ENCODE peak calls at places on chromosome 15, in seven cellular contexts. F is glutamatergic neuron, S is M059J, E is germinal center, M is WTC11, D is T-helper 17 cell, B is NCI-H1436. P is an unnamed sample.

GRCh38 chr15:58743161-58743502 is 6.4 kb downstream of the ADAM10 start:
- DNase-seq in F (no peak), S (no peak), E (no peak), M (no peak), D (no peak), B (no peak), P (no peak)

GRCh38 chr15:67839358-67839928 is 402 bp downstream of the RNU6-1 start:
- DNase-seq in F (no peak), S (peak), E (no peak), M (no peak), D (no peak), B (no peak), P (peak)

GRCh38 chr15:89067751-89068150 is 20.5 kb upstream of the ABHD2 start:
- DNase-seq in F (no peak), S (peak), E (no peak), M (no peak), D (no peak), B (no peak), P (peak)

GRCh38 chr15:89171136-89172072 is 50.0 kb downstream of the RLBP1 start:
- DNase-seq in F (peak), S (peak), E (peak), M (peak), D (no peak), B (no peak), P (peak)

GRCh38 chr15:60423540-60423939 is 25.8 kb upstream of the ANXA2 start:
- DNase-seq in F (no peak), S (peak), E (no peak), M (no peak), D (no peak), B (no peak), P (peak)

GRCh38 chr15:70827721-70828120 is 26.2 kb downstream of the LARP6 start:
- DNase-seq in F (no peak), S (no peak), E (no peak), M (no peak), D (no peak), B (no peak), P (no peak)

GRCh38 chr15:77532067-77532710 is 100.5 kb downstream of the LINGO1 start:
- DNase-seq in F (no peak), S (no peak), E (no peak), M (peak), D (no peak), B (no peak), P (no peak)

GRCh38 chr15:99930696-99931095 is 197.5 kb upstream of the LYSMD4 start:
- DNase-seq in F (no peak), S (no peak), E (no peak), M (no peak), D (no peak), B (no peak), P (no peak)

GRCh38 chr15:59553879-59554735 is 57.5 kb upstream of the GCNT3 start:
- DNase-seq in F (no peak), S (peak), E (no peak), M (no peak), D (no peak), B (no peak), P (peak)

GRCh38 chr15:23567921-23568320 is 2.4 kb downstream of the MKRN3 start:
- DNase-seq in F (no peak), S (no peak), E (no peak), M (no peak), D (no peak), B (no peak), P (no peak)

GRCh38 chr15:35810007-35810406 is 264.0 kb upstream of the DPH6 start:
- DNase-seq in F (no peak), S (no peak), E (no peak), M (no peak), D (no peak), B (no peak), P (no peak)

GRCh38 chr15:92077353-92078080 is 224.0 kb downstream of the SLCO3A1 start:
- DNase-seq in F (peak), S (peak), E (peak), M (peak), D (peak), B (peak), P (peak)

GRCh38 chr15:89021224-89021623 is 67.0 kb upstream of the ABHD2 start:
- DNase-seq in F (no peak), S (no peak), E (no peak), M (no peak), D (no peak), B (no peak), P (no peak)

GRCh38 chr15:26773917-26774316 is 1.1 kb upstream of the GABRB3 start:
- DNase-seq in F (peak), S (no peak), E (no peak), M (peak), D (no peak), B (no peak), P (no peak)

GRCh38 chr15:74451861-74452835 is 8.8 kb downstream of the UBL7 start:
- DNase-seq in F (peak), S (no peak), E (no peak), M (no peak), D (no peak), B (no peak), P (no peak)

GRCh38 chr15:31437686-31438085 is 111.1 kb downstream of the KLF13 start:
- DNase-seq in F (no peak), S (no peak), E (no peak), M (no peak), D (peak), B (no peak), P (no peak)

GRCh38 chr15:92617197-92618037 is 38.2 kb downstream of the FAM174B start:
- DNase-seq in F (no peak), S (peak), E (no peak), M (no peak), D (no peak), B (no peak), P (peak)

GRCh38 chr15:78242128-78242527 is 7.8 kb upstream of the ACSBG1 start:
- DNase-seq in F (peak), S (no peak), E (no peak), M (peak), D (no peak), B (no peak), P (no peak)

GRCh38 chr15:25136119-25136518 is 181.3 kb downstream of the SNRPN start:
- DNase-seq in F (peak), S (peak), E (no peak), M (no peak), D (no peak), B (no peak), P (no peak)

GRCh38 chr15:76200083-76200465 is 111.2 kb downstream of the ETFA start:
- DNase-seq in F (no peak), S (no peak), E (no peak), M (no peak), D (no peak), B (no peak), P (no peak)

GRCh38 chr15:100929641-100930042 is 10.5 kb downstream of the LRRK1 start:
- DNase-seq in F (peak), S (peak), E (peak), M (no peak), D (no peak), B (no peak), P (no peak)

GRCh38 chr15:90650956-90651689 is 66.0 kb upstream of the BLM start:
- DNase-seq in F (no peak), S (no peak), E (no peak), M (no peak), D (no peak), B (no peak), P (no peak)

GRCh38 chr15:24718289-24719082 is 42.9 kb downstream of the NPAP1 start:
- DNase-seq in F (no peak), S (no peak), E (no peak), M (no peak), D (no peak), B (no peak), P (no peak)

P was measured in RPMI7951.